ENCODE peak calls at places on chromosomes 12 and 14, in ten cellular contexts. Z is neural crest cell, G is spleen, A is B cell, L is PC-3, R is tibial artery, K is lung, X is WERI-Rb-1, N is psoas muscle, E is AG09309. Y is an unnamed sample.

GRCh38 chr12:103399986-103400385 is 95.8 kb downstream of the C12orf42 start:
- DNase-seq in K (no peak), G (no peak), E (no peak), A (no peak), L (no peak), R (no peak), X (no peak), Z (no peak), N (no peak), Y (no peak)

GRCh38 chr12:93740721-93741120 is 63.5 kb downstream of the CRADD start:
- DNase-seq in G (no peak), R (no peak), K (no peak), Z (no peak), N (no peak), E (no peak), A (no peak), L (peak), X (no peak), Y (no peak)

GRCh38 chr12:132824053-132824452 is 4.6 kb downstream of the GOLGA3 start:
- DNase-seq in E (no peak), L (peak), X (no peak), R (no peak), A (no peak), N (no peak), Z (no peak), G (no peak), K (no peak), Y (no peak)

GRCh38 chr12:49260831-49261363 is 4.0 kb upstream of the TUBA1C start:
- DNase-seq in Z (no peak), E (no peak), G (no peak), X (no peak), R (peak), L (no peak), N (no peak), A (no peak), K (no peak), Y (no peak)

GRCh38 chr12:52037248-52037861 is 13.9 kb upstream of the NR4A1 start:
- DNase-seq in K (no peak), N (peak), R (peak), E (no peak), Z (no peak), A (no peak), L (peak), X (peak), G (peak), Y (no peak)

GRCh38 chr12:79927772-79928474 is 7.0 kb downstream of the PPP1R12A start:
- DNase-seq in N (no peak), G (no peak), X (no peak), E (no peak), R (no peak), A (no peak), K (no peak), Z (no peak), L (no peak), Y (no peak)

GRCh38 chr12:5988659-5989116 is 43.6 kb upstream of the ANO2 start:
- DNase-seq in X (peak), Z (peak), G (peak), L (peak), N (peak), E (peak), R (peak), A (peak), K (peak), Y (peak)

GRCh38 chr12:82797480-82797879 is 110.8 kb downstream of the TMTC2 start:
- DNase-seq in G (no peak), L (no peak), R (no peak), A (no peak), Z (no peak), E (no peak), X (no peak), N (no peak), K (no peak), Y (no peak)

GRCh38 chr14:69048456-69048855 is 69.4 kb upstream of the ACTN1 start:
- DNase-seq in L (peak), A (no peak), K (no peak), Z (no peak), N (no peak), X (no peak), G (no peak), E (no peak), R (no peak), Y (no peak)

GRCh38 chr12:467591-467990 is 7.9 kb downstream of the B4GALNT3 start:
- DNase-seq in X (no peak), K (no peak), Z (no peak), A (no peak), L (no peak), R (no peak), N (no peak), G (no peak), E (no peak), Y (no peak)

GRCh38 chr14:76829016-76829365 is 2.8 kb downstream of the LRRC74A start:
- DNase-seq in L (no peak), E (no peak), R (no peak), G (no peak), X (no peak), K (no peak), N (peak), Z (no peak), A (no peak), Y (no peak)

GRCh38 chr14:91716999-91717398 is 14.9 kb downstream of the CATSPERB start:
- DNase-seq in X (no peak), Z (no peak), A (no peak), R (no peak), K (no peak), G (no peak), N (no peak), L (no peak), E (no peak), Y (no peak)

GRCh38 chr14:91719839-91720238 is 12.0 kb downstream of the CATSPERB start:
- DNase-seq in A (no peak), G (no peak), K (no peak), X (no peak), N (no peak), Z (no peak), E (no peak), R (no peak), L (no peak), Y (no peak)

DNA sequence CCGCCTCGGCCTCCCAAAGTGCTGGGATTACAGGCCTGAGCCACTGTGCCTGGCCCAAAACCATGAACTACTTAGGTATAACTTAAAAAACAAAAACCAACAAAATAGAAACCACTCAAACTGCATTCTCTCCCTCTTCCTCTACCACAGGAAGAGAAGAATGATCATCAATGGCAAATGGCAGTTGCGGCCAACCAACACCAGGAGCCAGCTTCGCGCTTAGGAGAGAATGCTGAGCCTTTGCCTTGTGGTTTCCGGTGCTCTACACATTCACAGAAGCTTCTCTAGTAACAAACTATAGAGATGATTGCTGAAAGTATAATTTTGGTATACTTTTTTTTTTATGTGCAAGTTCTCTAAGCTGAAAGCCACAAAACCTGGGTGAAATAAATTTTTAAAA is 17.1 kb downstream of the CATSPERB start:
- DNase-seq in K (no peak), G (no peak), X (no peak), E (no peak), N (no peak), A (no peak), L (no peak), Z (no peak), R (no peak), Y (no peak)
- TF ChIP-seq CTCF in K (no peak), G (no peak), X (no peak), E (no peak), N (no peak), A (no peak), L (peak), Z (no peak), R (no peak), Y (no peak)

GRCh38 chr12:109308534-109309440 is at the start of gene FOXN4:
- DNase-seq in N (no peak), L (no peak), Z (peak), A (peak), E (no peak), K (no peak), G (no peak), X (peak), R (no peak), Y (no peak)
- TF ChIP-seq CTCF in N (no peak), L (no peak), Z (peak), A (no peak), E (no peak), K (no peak), G (no peak), X (no peak), R (no peak), Y (no peak)

DNA sequence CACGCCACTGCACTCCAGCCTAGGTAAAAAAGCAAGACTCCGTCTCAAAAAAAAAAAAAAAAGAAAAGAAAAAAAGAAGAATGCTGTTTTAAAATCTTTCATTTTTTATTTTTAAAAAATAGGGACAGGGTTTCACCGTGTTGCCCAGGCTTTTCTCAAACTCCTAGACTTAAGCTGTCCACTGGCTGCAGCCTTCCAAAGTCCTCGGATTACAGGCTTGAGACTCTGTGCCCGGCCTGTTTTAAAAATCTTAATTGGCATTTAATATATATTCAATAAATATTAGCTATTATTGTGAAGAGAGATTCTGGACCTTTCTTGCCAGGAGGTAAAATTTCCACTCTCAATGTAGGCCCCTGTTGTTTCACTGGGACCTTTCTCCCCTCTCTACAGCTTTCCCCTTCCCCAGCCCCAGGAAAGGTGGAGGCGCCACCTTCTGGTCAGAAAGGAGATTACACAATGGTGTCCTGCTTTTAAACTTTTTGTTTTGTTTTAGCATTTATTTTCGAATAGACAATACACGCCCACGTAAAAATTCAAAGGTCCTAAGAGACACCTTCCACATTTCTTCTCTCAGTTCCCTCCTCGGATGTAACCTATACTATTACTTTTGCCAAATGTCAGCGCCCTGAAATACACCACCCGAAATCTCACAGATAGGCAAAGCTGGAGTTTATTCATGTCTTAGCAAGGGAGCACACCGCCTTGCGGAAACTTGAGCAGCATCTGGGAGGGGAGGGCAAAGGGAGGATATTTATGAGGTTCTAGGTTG is 23.8 kb upstream of the PHC1 start:
- DNase-seq in G (no peak), X (peak), R (no peak), N (peak), E (no peak), K (peak), A (peak), L (peak), Z (peak), Y (no peak)
- TF ChIP-seq CTCF in G (peak), X (peak), R (peak), N (peak), E (peak), K (peak), A (peak), L (peak), Z (peak), Y (peak)

GRCh38 chr12:69676257-69677012 is 22.7 kb downstream of the BEST3 start:
- DNase-seq in Z (no peak), N (no peak), X (no peak), A (no peak), K (no peak), L (no peak), E (no peak), G (no peak), R (no peak), Y (no peak)
- TF ChIP-seq CTCF in Z (no peak), N (no peak), X (no peak), A (no peak), K (no peak), L (peak), E (no peak), G (no peak), R (no peak), Y (no peak)

GRCh38 chr14:93800038-93800937 is 12.0 kb upstream of the PRIMA1 start:
- DNase-seq in L (no peak), K (no peak), E (no peak), N (no peak), R (no peak), Z (no peak), G (no peak), A (no peak), X (no peak), Y (no peak)
- TF ChIP-seq CTCF in L (no peak), K (no peak), E (no peak), N (no peak), R (no peak), Z (no peak), G (no peak), A (no peak), X (no peak), Y (no peak)

GRCh38 chr12:53211476-53212381 is 4.7 kb upstream of the ITGB7 start:
- DNase-seq in K (no peak), E (no peak), R (no peak), G (peak), X (peak), Z (no peak), N (no peak), L (no peak), A (no peak), Y (no peak)
- TF ChIP-seq CTCF in K (no peak), E (peak), R (no peak), G (peak), X (peak), Z (peak), N (peak), L (peak), A (peak), Y (peak)

GRCh38 chr12:107126688-107127481 is 33.5 kb upstream of the CRY1 start:
- DNase-seq in A (no peak), G (no peak), R (no peak), Z (no peak), X (peak), K (no peak), L (peak), E (no peak), N (no peak), Y (no peak)
- TF ChIP-seq CTCF in A (peak), G (no peak), R (no peak), Z (peak), X (peak), K (no peak), L (peak), E (peak), N (no peak), Y (peak)

GRCh38 chr12:57111046-57111698 is at the start of gene STAT6:
- DNase-seq in K (peak), G (peak), X (peak), A (peak), R (peak), Z (peak), L (peak), E (peak), N (peak), Y (peak)

GRCh38 chr12:57110189-57111045 is 745 bp downstream of the STAT6 start:
- DNase-seq in G (peak), N (peak), R (peak), X (no peak), E (no peak), K (peak), L (peak), A (peak), Z (peak), Y (no peak)

GRCh38 chr12:57109207-57110160 is 1.7 kb downstream of the STAT6 start:
- DNase-seq in N (no peak), E (no peak), Z (no peak), L (no peak), K (no peak), X (no peak), R (no peak), A (no peak), G (no peak), Y (peak)

GRCh38 chr12:57116580-57117281 is 5.6 kb upstream of the STAT6 start:
- DNase-seq in E (no peak), L (no peak), K (no peak), N (no peak), R (no peak), A (no peak), Z (no peak), G (no peak), X (no peak), Y (no peak)

GRCh38 chr12:57112492-57113294 is 1.5 kb upstream of the STAT6 start:
- DNase-seq in E (no peak), R (no peak), X (peak), K (no peak), Z (no peak), G (no peak), A (no peak), L (no peak), N (no peak), Y (no peak)
- TF ChIP-seq CTCF in E (peak), R (no peak), X (peak), K (peak), Z (peak), G (peak), A (peak), L (peak), N (peak), Y (peak)